ENCODE peak calls at places on chromosomes 12 and 14, in five cellular contexts. C is HFF-Myc, Q is SJSA1, K is HCEC 1CT, U is omental fat pad. E is an unnamed sample.

GRCh38 chr14:98408713-98409112 is 863.3 kb downstream of the BCL11B start:
- DNase-seq in C (no peak), Q (no peak), K (no peak), U (no peak), E (no peak)

GRCh38 chr12:60689137-60689536 is 1093.3 kb downstream of the SLC16A7 start:
- DNase-seq in C (no peak), Q (no peak), K (no peak), U (no peak), E (no peak)

GRCh38 chr14:74563233-74563585 is 48.8 kb downstream of the LTBP2 start:
- DNase-seq in C (no peak), Q (no peak), K (peak), U (no peak), E (peak)

GRCh38 chr12:27342551-27342950 is 9.9 kb downstream of the BMAL2 start:
- DNase-seq in C (no peak), Q (no peak), K (no peak), U (no peak), E (no peak)

GRCh38 chr12:86194721-86195120 is 61.5 kb downstream of the MGAT4C start:
- DNase-seq in C (no peak), Q (no peak), K (no peak), U (no peak), E (peak)

GRCh38 chr12:1993871-1994371 is 10.3 kb downstream of the DCP1B start:
- DNase-seq in C (no peak), Q (peak), K (peak), U (no peak), E (peak)

GRCh38 chr12:92199846-92200576 is 54.4 kb upstream of the BTG1 start:
- DNase-seq in C (no peak), Q (no peak), K (peak), U (no peak), E (peak)

GRCh38 chr12:57657744-57658143 is 24.7 kb upstream of the B4GALNT1 start:
- DNase-seq in C (no peak), Q (peak), K (no peak), U (no peak), E (peak)

GRCh38 chr14:51473808-51474207 is 177.9 kb upstream of the FRMD6 start:
- DNase-seq in C (peak), Q (no peak), K (peak), U (no peak), E (peak)

GRCh38 chr12:47725091-47725772 is at the start of gene ENDOU:
- DNase-seq in C (no peak), Q (no peak), K (no peak), U (no peak), E (no peak)

GRCh38 chr12:50790081-50790480 is 26.2 kb downstream of the ATF1 start:
- DNase-seq in C (no peak), Q (no peak), K (no peak), U (no peak), E (no peak)

GRCh38 chr12:112321277-112321676 is 61.0 kb downstream of the HECTD4 start:
- DNase-seq in C (no peak), Q (no peak), K (no peak), U (no peak), E (no peak)

GRCh38 chr14:74558655-74559054 is 53.4 kb downstream of the LTBP2 start:
- DNase-seq in C (no peak), Q (no peak), K (no peak), U (no peak), E (peak)

GRCh38 chr14:67541448-67542387 is 8.6 kb downstream of the PLEKHH1 start:
- DNase-seq in C (no peak), Q (no peak), K (no peak), U (no peak), E (no peak)

GRCh38 chr14:56807586-56808168 is 2.6 kb downstream of the OTX2 start:
- DNase-seq in C (no peak), Q (no peak), K (no peak), U (no peak), E (no peak)

GRCh38 chr12:6074979-6075585 is 49.4 kb downstream of the VWF start:
- DNase-seq in C (no peak), Q (peak), K (no peak), U (no peak), E (no peak)

GRCh38 chr12:76220980-76221379 is 127.2 kb downstream of the BBS10 start:
- DNase-seq in C (no peak), Q (no peak), K (no peak), U (no peak), E (no peak)

GRCh38 chr12:84043355-84043754 is 869.2 kb downstream of the SLC6A15 start:
- DNase-seq in C (no peak), Q (no peak), K (no peak), U (no peak), E (no peak)

GRCh38 chr14:20801726-20802125 is 918 bp downstream of the RNASE1 start:
- DNase-seq in C (no peak), Q (no peak), K (no peak), U (no peak), E (no peak)

GRCh38 chr14:59346796-59347510 is 118.2 kb downstream of the GPR135 start:
- DNase-seq in C (no peak), Q (no peak), K (no peak), U (no peak), E (peak)

GRCh38 chr14:48943913-48944312 is 642.3 kb downstream of the RPS29 start:
- DNase-seq in C (no peak), Q (no peak), K (no peak), U (no peak), E (no peak)

GRCh38 chr12:54068423-54069070 is 14.9 kb downstream of the HOXC4 start:
- DNase-seq in C (no peak), Q (no peak), K (no peak), U (no peak), E (no peak)

GRCh38 chr12:107537464-107538119 is 148.0 kb upstream of the PWP1 start:
- DNase-seq in C (no peak), Q (peak), K (no peak), U (no peak), E (peak)

GRCh38 chr14:94850332-94851211 is 80.7 kb upstream of the GSC start:
- DNase-seq in C (no peak), Q (no peak), K (no peak), U (no peak), E (no peak)

GRCh38 chr12:104315326-104316224 is 12.0 kb downstream of the EID3 start:
- DNase-seq in C (no peak), Q (no peak), K (peak), U (no peak), E (no peak)

GRCh38 chr14:66432334-66432733 is 53.8 kb upstream of the CCDC196 start:
- DNase-seq in C (no peak), Q (no peak), K (no peak), U (no peak), E (no peak)

GRCh38 chr12:53207042-53207441 is at the start of gene ITGB7:
- DNase-seq in C (no peak), Q (no peak), K (no peak), U (no peak), E (no peak)

GRCh38 chr14:23121401-23121800 is 2.3 kb upstream of the CEBPE start:
- DNase-seq in C (no peak), Q (no peak), K (no peak), U (no peak), E (peak)

GRCh38 chr12:104473374-104473983 is 16.7 kb downstream of the CHST11 start:
- DNase-seq in C (no peak), Q (no peak), K (no peak), U (no peak), E (no peak)

E was measured in fibroblast of the aortic adventitia.